ENCODE peak calls at places on chromosome 14, in seven cellular contexts. Z is tibial nerve, T is brain microvascular endothelial cell, I is left ventricle myocardium inferior, K is mucosa of descending colon, V is psoas muscle, D is IMR-90. G is an unnamed sample. For H3K36me3, the result is how much of the 10 kb centered on the place peaks cover.

GRCh38 chr14:91360490-91361235 is 57.0 kb downstream of the CCDC88C start:
- DNase-seq in Z (no peak), T (no peak), I (no peak), K (no peak), V (no peak), D (no peak), G (no peak)

GRCh38 chr14:106681161-106681955 is 1155.0 kb downstream of the TMEM121 start:
- DNase-seq in Z (no peak), T (no peak), I (no peak), K (no peak), V (no peak), D (no peak), G (no peak)

GRCh38 chr14:80584638-80585505 is 356.7 kb downstream of the CEP128 start:
- DNase-seq in Z (no peak), T (no peak), I (no peak), K (no peak), V (no peak), D (peak), G (no peak)

GRCh38 chr14:53532871-53533270 is 379.7 kb upstream of the DDHD1 start:
- DNase-seq in Z (no peak), T (no peak), I (no peak), K (no peak), V (no peak), D (no peak), G (no peak)

GRCh38 chr14:95291859-95292542 is 27.7 kb downstream of the CLMN start:
- DNase-seq in Z (peak), T (peak), I (peak), K (no peak), V (peak), D (peak), G (no peak)

GRCh38 chr14:40122978-40123648 is 690.9 kb upstream of the FBXO33 start:
- DNase-seq in Z (no peak), T (no peak), I (no peak), K (no peak), V (no peak), D (no peak), G (no peak)

GRCh38 chr14:85535916-85536834 is 6.2 kb downstream of the FLRT2 start:
- DNase-seq in Z (no peak), T (no peak), I (no peak), K (no peak), V (no peak), D (peak), G (no peak)

GRCh38 chr14:78593949-78594348 is 423.8 kb downstream of the NRXN3 start:
- DNase-seq in Z (no peak), T (no peak), I (no peak), K (no peak), V (peak), D (no peak), G (no peak)

GRCh38 chr14:91230363-91231035 is 14.0 kb downstream of the GPR68 start:
- DNase-seq in Z (no peak), T (peak), I (no peak), K (no peak), V (no peak), D (peak), G (no peak)

GRCh38 chr14:106872619-106873446 is 1346.5 kb downstream of the TMEM121 start:
- DNase-seq in Z (no peak), T (peak), I (peak), K (peak), V (peak), D (no peak), G (peak)

GRCh38 chr14:103889313-103890051 is 38.8 kb upstream of the TDRD9 start:
- DNase-seq in Z (no peak), T (peak), I (peak), K (peak), V (no peak), D (peak), G (peak)

GRCh38 chr14:20295067-20295466 is 10.7 kb downstream of the TTC5 start:
- DNase-seq in Z (no peak), T (no peak), I (no peak), K (no peak), V (no peak), D (no peak), G (no peak)

DNA sequence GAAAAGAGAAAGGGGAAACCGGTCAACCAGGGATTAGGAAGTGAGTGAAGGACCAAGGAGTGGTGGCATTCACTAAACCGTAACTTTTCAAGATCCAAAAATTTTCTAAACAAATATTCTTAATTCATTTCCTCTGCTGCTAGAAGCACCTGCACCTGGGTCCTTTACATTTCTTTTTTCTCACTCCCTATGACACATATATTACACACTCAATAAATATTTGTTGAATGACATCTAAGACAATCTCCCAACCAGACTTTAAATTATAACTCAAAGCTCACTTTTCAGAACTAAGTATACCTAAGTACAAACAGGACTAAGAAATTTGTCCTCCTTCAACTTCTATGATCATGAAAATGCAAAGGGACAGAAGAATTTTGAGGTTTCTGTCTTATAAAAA is 11.1 kb downstream of the TTC5 start:
- DNase-seq in Z (no peak), T (no peak), I (no peak), K (no peak), V (no peak), D (no peak), G (no peak)
- H3K36me3 ChIP-seq in Z (half or more), T (under half), I (half or more), K (under half), V (half or more), D (under half), G (half or more)

GRCh38 chr14:50778757-50779483 is 52.0 kb downstream of the NIN start:
- DNase-seq in Z (no peak), T (no peak), I (no peak), K (no peak), V (no peak), D (peak), G (no peak)
- TF ChIP-seq CTCF in Z (no peak), T (no peak), I (no peak), K (no peak), V (no peak), D (no peak), G (no peak)

GRCh38 chr14:68967459-68967940 is 11.6 kb downstream of the ACTN1 start:
- DNase-seq in Z (no peak), T (peak), I (no peak), K (no peak), V (no peak), D (no peak), G (no peak)
- H3K4me3 ChIP-seq in Z (no peak), T (no peak), I (no peak), K (no peak), V (no peak), D (no peak), G (no peak)

GRCh38 chr14:73913256-73913655 is 26.6 kb downstream of the ZNF410 start:
- DNase-seq in Z (no peak), T (peak), I (no peak), K (no peak), V (no peak), D (peak), G (no peak)

DNA sequence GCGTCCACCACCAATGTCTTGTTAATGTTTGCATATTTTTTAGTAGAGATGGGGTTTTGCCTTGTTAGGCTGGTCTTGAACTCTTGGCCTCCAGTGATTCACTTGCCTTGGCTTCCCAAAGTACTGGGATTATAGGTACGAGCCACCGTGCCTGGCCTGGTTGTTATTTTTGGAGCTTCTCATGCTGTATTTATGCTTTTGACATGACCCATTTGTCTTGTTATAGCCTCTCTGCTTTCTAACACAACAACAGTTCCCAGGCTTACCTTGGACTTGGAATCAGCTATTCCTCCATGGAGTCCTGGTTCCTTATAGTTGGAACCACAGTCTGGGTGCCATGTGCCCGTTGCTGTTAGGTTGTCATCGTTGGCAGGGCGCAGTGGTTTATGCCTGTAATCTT is 29.7 kb downstream of the ZNF410 start:
- DNase-seq in Z (no peak), T (no peak), I (no peak), K (no peak), V (no peak), D (no peak), G (no peak)
- H3K36me3 ChIP-seq in Z (half or more), T (under half), I (half or more), K (under half), V (half or more), D (under half), G (half or more)

DNA sequence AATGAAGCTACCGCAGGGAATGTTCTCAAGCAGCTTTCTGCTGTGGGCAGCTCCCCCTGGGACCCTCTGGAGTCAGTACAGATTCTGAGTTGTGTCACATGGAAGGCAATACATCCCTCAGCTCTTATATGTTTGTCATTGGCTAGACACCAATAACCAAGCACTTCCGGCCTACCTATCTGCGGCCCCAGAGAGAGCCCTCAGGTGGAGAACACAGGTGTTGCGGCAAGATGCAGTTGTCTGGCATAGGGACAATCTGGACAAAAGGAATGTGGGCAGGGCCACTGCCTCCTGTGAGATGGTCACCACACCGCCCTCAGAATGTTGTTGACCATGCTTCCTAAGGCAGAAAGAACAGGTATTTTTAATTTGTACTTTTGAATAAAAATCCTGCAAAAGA is 118.7 kb downstream of the BRMS1L start:
- DNase-seq in Z (no peak), T (no peak), I (no peak), K (no peak), V (no peak), D (no peak), G (no peak)
- TF ChIP-seq CTCF in Z (no peak), T (peak), I (no peak), K (no peak), V (no peak), D (no peak), G (no peak)

GRCh38 chr14:105165761-105166485 is 2.7 kb downstream of the JAG2 start:
- DNase-seq in Z (no peak), T (no peak), I (no peak), K (no peak), V (no peak), D (no peak), G (no peak)

GRCh38 chr14:105167303-105168092 is 1.1 kb downstream of the JAG2 start:
- DNase-seq in Z (no peak), T (no peak), I (no peak), K (no peak), V (no peak), D (no peak), G (peak)

GRCh38 chr14:105163040-105163742 is 5.4 kb downstream of the JAG2 start:
- DNase-seq in Z (no peak), T (no peak), I (no peak), K (no peak), V (no peak), D (no peak), G (no peak)

GRCh38 chr14:105166571-105167302 is 1.8 kb downstream of the JAG2 start:
- DNase-seq in Z (no peak), T (no peak), I (no peak), K (no peak), V (no peak), D (no peak), G (no peak)

DNA sequence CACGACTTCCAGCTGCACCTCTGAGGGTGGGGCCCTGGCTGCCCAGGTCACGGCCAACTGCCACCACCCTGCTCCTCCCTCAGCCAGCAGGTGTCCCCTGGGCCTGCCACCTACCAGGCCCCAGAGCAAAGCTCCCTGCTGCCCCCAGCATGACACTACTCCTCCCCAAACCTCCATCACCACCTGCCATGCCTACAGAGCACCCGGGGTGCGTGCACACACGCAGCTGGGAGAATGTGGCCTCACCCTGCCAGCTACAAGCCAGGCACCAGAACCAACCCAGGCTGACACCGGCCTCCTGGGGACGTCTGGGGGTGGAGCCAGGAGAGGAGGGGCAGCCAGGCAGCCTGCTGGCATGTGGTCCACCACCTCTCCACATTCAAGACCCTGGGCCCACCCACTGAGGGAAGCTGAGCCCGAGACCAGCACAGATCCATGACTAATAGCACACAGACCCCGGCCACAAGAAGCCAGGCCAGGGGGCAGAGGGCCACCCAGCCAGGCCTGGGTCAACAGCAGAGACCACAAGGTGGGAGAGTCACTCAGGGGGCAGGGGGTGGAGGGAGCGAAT is 3.4 kb downstream of the JAG2 start:
- DNase-seq in Z (no peak), T (no peak), I (no peak), K (no peak), V (no peak), D (no peak), G (no peak)
- H3K4me3 ChIP-seq in Z (no peak), T (no peak), I (peak), K (no peak), V (peak), D (no peak), G (no peak)

GRCh38 chr14:24159777-24160498 is 1.1 kb upstream of the IRF9 start:
- DNase-seq in Z (no peak), T (no peak), I (no peak), K (no peak), V (no peak), D (no peak), G (peak)
- H3K36me3 ChIP-seq in Z (half or more), T (half or more), I (half or more), K (under half), V (half or more), D (half or more), G (half or more)

DNA sequence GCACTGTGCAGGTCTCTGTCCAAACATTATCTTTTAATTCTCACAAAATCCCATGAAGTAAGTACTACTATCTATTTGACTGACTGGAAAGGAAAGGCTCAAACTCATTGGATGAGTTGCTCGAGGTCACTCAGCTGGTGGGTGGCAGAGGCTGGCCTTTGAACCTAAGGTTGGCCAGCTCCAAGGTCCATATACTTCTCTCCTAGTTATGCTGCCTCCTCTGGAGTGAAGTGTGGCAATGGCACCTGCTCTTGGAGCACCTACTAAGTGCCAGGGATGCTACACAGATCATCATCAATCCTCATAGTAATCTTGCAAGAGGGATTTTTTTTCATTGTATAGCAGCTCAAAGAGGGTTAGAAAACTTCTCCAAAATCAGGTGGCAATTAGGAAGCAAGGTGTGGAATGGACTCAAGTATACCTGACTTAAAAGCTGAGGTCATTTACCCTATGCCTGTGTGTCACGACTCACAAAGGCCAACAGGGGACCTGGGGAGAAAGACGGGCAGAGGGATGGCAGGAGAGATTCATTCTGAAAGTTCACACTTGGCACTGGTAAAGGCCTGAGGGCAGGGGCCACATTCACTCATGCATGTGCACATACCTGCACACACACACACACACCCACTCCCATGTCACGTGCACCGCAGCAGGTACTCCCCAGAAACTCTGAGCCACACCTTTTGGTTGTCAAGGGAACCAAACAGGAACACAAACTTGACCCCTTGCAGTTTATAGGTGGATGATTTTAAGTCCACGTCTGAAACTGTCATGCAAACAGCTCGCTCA is 146.4 kb downstream of the FOXN3 start:
- DNase-seq in Z (no peak), T (no peak), I (no peak), K (peak), V (no peak), D (no peak), G (peak)
- TF ChIP-seq CTCF in Z (no peak), T (no peak), I (no peak), K (no peak), V (no peak), D (no peak), G (no peak)

DNA sequence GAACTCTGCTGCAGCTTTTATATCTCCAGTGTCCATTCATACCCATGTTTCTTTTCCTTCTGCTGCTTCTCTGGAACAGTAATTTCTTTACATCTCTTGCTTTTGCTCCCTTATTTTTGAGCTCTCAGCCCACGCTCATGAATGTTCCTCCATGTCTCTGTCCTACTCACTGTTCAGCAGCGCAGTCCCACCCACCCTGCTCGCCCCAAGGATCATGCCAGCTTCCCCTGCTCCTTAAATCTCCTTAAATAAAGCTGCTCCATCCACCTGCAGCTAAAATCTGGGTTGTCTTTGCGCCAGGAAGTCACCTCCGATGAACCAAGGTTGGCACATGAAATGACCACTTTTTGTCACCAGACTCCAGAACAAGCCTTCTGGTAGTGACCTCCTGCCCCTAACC is 201.1 kb upstream of the RGS6 start:
- DNase-seq in Z (no peak), T (no peak), I (no peak), K (no peak), V (no peak), D (no peak), G (no peak)
- H3K4me3 ChIP-seq in Z (no peak), T (no peak), I (no peak), K (no peak), V (no peak), D (no peak), G (no peak)

DNA sequence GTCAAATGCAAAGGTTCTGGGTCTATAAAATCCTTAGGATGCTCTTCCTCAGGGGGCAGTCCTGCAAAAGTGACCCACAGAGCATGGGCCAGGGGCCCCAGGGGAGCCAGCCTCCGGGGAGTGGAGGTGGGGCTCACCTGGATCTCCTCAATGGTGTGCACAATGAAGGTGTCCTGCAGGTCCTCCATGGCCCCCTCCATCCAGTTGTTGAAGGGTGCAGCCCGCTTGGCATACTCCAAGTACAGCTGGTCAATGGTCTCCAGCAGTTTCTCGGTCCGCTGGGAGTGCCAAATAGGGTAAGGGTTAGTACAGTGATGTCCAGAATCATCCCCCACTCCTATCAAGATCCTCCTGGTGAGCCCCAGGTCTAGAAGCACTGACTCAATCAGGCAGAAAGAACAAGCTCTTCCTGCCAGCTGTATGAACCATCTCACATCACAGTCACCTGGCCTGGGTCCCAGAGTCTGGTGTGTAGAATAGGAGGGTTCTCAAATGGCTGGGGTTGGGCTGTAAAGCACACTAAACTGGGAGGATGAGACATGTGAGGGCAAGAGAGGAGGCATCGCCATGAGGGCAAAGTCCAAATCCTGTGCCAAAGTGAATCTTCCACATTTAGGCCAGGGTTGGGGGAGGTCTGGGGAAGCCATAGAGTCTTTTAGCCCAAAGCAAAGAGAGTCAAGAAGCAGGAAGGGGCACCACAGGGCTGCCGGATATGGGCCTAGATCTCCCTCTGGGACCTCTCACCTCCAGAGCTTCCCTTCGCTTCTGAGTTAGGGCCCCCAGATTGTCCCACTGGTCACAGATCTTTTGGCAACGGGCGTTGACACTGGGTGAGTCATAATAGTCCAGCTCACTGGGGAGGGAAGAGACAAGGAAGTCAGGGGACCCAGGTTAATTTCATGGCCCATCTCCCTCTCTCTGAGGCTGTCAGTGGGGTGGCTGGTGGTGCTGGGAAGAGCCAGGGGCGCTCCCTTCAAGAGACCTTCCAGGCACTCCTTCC is 91.5 kb upstream of the ZFP36L1 start:
- DNase-seq in Z (no peak), T (peak), I (peak), K (no peak), V (peak), D (peak), G (no peak)
- H3K36me3 ChIP-seq in Z (half or more), T (half or more), I (half or more), K (under half), V (half or more), D (half or more), G (half or more)

G was measured in lower lobe of right lung.